ENCODE peak calls at places on chromosome 6, in nine cellular contexts. N is CD8-positive, alpha-beta memory T cell; Z is breast epithelium; O is testis; I is right lobe of liver; E is CD4-positive, CD25-positive, alpha-beta regulatory T cell; P is left ventricle myocardium inferior; H is psoas muscle; B is transverse colon. V is an unnamed sample. For H3K36me3, the result is how much of the 10 kb centered on the place peaks cover.

GRCh38 chr6:104413767-104414166 is 446.0 kb downstream of the HACE1 start:
- DNase-seq in P (no peak), H (no peak), I (no peak), N (no peak), Z (no peak), E (no peak), B (no peak), O (no peak), V (no peak)

GRCh38 chr6:3318226-3318625 is 59.5 kb downstream of the PSMG4 start:
- DNase-seq in B (no peak), Z (no peak), E (no peak), N (peak), H (no peak), O (no peak), I (no peak), P (no peak), V (no peak)

GRCh38 chr6:133240511-133241087 is 558 bp upstream of the EYA4 start:
- DNase-seq in B (no peak), I (no peak), Z (no peak), H (peak), O (peak), P (peak), N (no peak), E (no peak), V (no peak)

GRCh38 chr6:3385660-3386151 is 71.1 kb downstream of the SLC22A23 start:
- DNase-seq in I (no peak), O (peak), B (peak), Z (no peak), P (no peak), N (no peak), E (no peak), H (peak), V (peak)

GRCh38 chr6:16436550-16436949 is 198.2 kb downstream of the GMPR start:
- DNase-seq in E (peak), O (no peak), I (no peak), H (no peak), Z (no peak), B (peak), N (peak), P (no peak), V (no peak)

GRCh38 chr6:78308025-78308424 is 559.3 kb upstream of the IRAK1BP1 start:
- DNase-seq in I (no peak), O (no peak), H (no peak), E (no peak), Z (no peak), B (no peak), P (no peak), N (no peak), V (no peak)

GRCh38 chr6:87968435-87969278 is 79.0 kb upstream of the SPACA1 start:
- DNase-seq in N (peak), I (no peak), H (no peak), Z (no peak), E (no peak), B (peak), P (no peak), O (peak), V (peak)

GRCh38 chr6:20652276-20652675 is 118.0 kb downstream of the CDKAL1 start:
- DNase-seq in O (no peak), H (no peak), N (no peak), B (no peak), P (no peak), Z (no peak), I (no peak), E (no peak), V (no peak)

GRCh38 chr6:81895511-81896185 is 143.2 kb upstream of the TENT5A start:
- DNase-seq in E (no peak), B (no peak), N (no peak), I (no peak), Z (no peak), O (peak), P (no peak), H (no peak), V (no peak)

GRCh38 chr6:106862858-106863257 is 111.7 kb downstream of the CD24 start:
- DNase-seq in I (no peak), B (no peak), Z (no peak), P (no peak), H (no peak), E (no peak), O (no peak), N (no peak), V (no peak)

GRCh38 chr6:41066867-41067304 is 5.3 kb downstream of the OARD1 start:
- DNase-seq in I (peak), Z (peak), H (peak), O (peak), P (peak), E (peak), N (peak), B (peak), V (peak)

GRCh38 chr6:30707281-30707850 is 9.7 kb downstream of the MDC1 start:
- DNase-seq in I (no peak), N (no peak), O (no peak), B (no peak), P (no peak), Z (no peak), H (no peak), E (no peak), V (no peak)
- H3K36me3 ChIP-seq in I (under half), N (under half), O (under half), B (under half), P (half or more), Z (under half), H (half or more), E (under half), V (under half)

GRCh38 chr6:7249946-7250643 is 62.9 kb downstream of the SSR1 start:
- DNase-seq in P (no peak), N (no peak), O (no peak), Z (no peak), I (no peak), H (no peak), E (no peak), B (no peak), V (no peak)

GRCh38 chr6:7252390-7252789 is 60.6 kb downstream of the SSR1 start:
- DNase-seq in N (no peak), H (no peak), Z (no peak), P (no peak), B (no peak), O (no peak), E (no peak), I (no peak), V (no peak)

GRCh38 chr6:7249391-7249790 is 63.6 kb downstream of the SSR1 start:
- DNase-seq in O (no peak), P (no peak), B (no peak), Z (no peak), E (no peak), N (no peak), H (no peak), I (no peak), V (no peak)

GRCh38 chr6:7251861-7252260 is 61.1 kb downstream of the SSR1 start:
- DNase-seq in E (no peak), P (no peak), Z (no peak), I (no peak), N (no peak), H (no peak), O (no peak), B (no peak), V (no peak)

GRCh38 chr6:7250812-7251211 is 62.2 kb downstream of the SSR1 start:
- DNase-seq in E (no peak), P (no peak), I (no peak), O (no peak), Z (no peak), B (no peak), H (no peak), N (no peak), V (no peak)
- H3K36me3 ChIP-seq in E (under half), P (half or more), I (under half), O (under half), Z (under half), B (under half), H (half or more), N (under half), V (under half)

DNA sequence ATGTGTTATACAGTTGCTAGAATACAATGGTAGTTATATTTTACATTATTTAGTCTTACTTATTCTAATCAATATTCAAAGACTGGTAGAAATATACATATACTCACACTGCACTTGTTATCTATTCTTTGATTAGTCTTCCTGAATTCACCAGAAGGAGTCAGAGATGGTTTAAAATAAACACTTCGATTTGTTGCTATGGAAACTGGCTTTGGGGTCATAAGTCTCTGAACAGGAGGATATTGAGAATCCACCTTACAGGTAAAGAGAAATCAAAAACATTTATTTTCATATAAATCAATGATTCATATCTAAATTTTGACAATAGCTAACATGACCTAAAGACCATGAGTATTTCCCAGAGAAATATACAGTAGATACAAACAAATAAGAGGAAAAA is 41.6 kb downstream of the NUP153 start:
- DNase-seq in N (peak), Z (no peak), I (no peak), B (no peak), H (no peak), O (no peak), E (no peak), P (no peak), V (no peak)
- H3K36me3 ChIP-seq in N (under half), Z (under half), I (under half), B (under half), H (half or more), O (under half), E (half or more), P (half or more), V (under half)

GRCh38 chr6:167162591-167162990 is 4.8 kb upstream of the GPR31 start:
- DNase-seq in I (no peak), B (no peak), N (no peak), P (no peak), O (no peak), H (no peak), E (no peak), Z (no peak), V (no peak)
- H3K36me3 ChIP-seq in I (under half), B (under half), N (under half), P (under half), O (under half), H (under half), E (under half), Z (under half), V (under half)

GRCh38 chr6:27902335-27903314 is 9.6 kb downstream of the OR2B2 start:
- DNase-seq in I (peak), P (peak), E (peak), Z (peak), O (peak), H (peak), B (peak), N (peak), V (peak)
- H3K36me3 ChIP-seq in I (under half), P (under half), E (under half), Z (under half), O (under half), H (under half), B (under half), N (under half), V (under half)

DNA sequence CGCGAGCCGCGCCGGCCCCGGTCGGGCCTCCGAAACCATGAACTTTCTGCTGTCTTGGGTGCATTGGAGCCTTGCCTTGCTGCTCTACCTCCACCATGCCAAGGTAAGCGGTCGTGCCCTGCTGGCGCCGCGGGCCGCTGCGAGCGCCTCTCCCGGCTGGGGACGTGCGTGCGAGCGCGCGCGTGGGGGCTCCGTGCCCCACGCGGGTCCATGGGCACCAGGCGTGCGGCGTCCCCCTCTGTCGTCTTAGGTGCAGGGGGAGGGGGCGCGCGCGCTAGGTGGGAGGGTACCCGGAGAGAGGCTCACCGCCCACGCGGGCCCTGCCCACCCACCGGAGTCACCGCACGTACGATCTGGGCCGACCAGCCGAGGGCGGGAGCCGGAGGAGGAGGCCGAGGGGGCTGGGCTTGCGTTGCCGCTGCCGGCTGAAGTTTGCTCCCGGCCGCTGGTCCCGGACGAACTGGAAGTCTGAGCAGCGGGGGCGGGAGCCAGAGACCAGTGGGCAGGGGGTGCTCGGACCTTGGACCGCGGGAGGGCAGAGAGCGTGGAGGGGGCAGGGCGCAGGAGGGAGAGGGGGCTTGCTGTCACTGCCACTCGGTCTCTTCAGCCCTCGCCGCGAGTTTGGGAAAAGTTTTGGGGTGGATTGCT is 1.3 kb downstream of the VEGFA start:
- DNase-seq in H (peak), P (peak), O (peak), Z (peak), B (peak), I (peak), E (peak), N (peak), V (peak)
- H3K36me3 ChIP-seq in H (under half), P (under half), O (under half), Z (under half), B (under half), I (under half), E (under half), N (under half), V (under half)

GRCh38 chr6:158772851-158773371 is 46.3 kb downstream of the EZR start:
- DNase-seq in H (no peak), P (no peak), O (no peak), Z (no peak), E (no peak), N (no peak), B (peak), I (no peak), V (peak)

GRCh38 chr6:158770533-158770932 is 48.6 kb downstream of the EZR start:
- DNase-seq in O (no peak), H (no peak), P (peak), N (no peak), I (no peak), Z (no peak), B (no peak), E (no peak), V (no peak)

GRCh38 chr6:158772172-158772571 is 47.0 kb downstream of the EZR start:
- DNase-seq in O (no peak), Z (no peak), P (no peak), B (no peak), E (no peak), N (no peak), I (no peak), H (no peak), V (no peak)

GRCh38 chr6:158770948-158771347 is 48.2 kb downstream of the EZR start:
- DNase-seq in P (peak), Z (no peak), H (no peak), N (no peak), E (no peak), O (no peak), I (no peak), B (no peak), V (no peak)

GRCh38 chr6:158771399-158772158 is 47.6 kb downstream of the EZR start:
- DNase-seq in Z (no peak), O (no peak), I (no peak), P (no peak), N (no peak), E (no peak), H (no peak), B (no peak), V (no peak)
- H3K36me3 ChIP-seq in Z (under half), O (under half), I (under half), P (half or more), N (half or more), E (half or more), H (half or more), B (under half), V (under half)

DNA sequence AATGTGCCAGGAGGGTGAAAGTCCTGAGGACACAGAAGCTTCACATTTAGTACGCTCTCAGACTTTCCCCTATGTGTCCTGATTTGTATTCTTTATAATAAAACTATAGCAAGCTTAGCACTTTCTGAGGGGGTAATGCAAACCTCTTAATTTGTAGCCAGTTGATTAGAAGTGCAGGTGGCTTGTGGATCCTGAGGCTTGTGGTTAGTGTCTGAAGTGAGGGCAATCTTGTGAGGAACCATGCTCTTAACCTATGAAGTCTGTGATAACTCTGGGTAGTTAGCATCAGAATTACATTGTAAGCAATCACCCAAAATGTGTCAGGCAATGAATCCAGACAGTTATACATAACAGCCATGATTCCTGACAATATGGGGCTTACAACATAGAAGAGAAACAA is 51.1 kb downstream of the LHFPL5 start:
- DNase-seq in Z (no peak), H (no peak), O (no peak), I (no peak), N (no peak), P (no peak), E (no peak), B (no peak), V (no peak)
- H3K36me3 ChIP-seq in Z (under half), H (half or more), O (under half), I (under half), N (under half), P (half or more), E (half or more), B (under half), V (under half)